ENCODE peak calls at places on chromosomes 16 and 17, in nine cellular contexts. J, H, K, N, T, F, U, I and V are unnamed samples. For H3K9me3, the result is how much of the 10 kb centered on the place peaks cover.

GRCh38 chr16:67943619-67944503 is at the start of gene LCAT:
- DNase-seq in U (no peak), I (no peak), J (no peak), F (no peak), H (peak), K (peak), T (no peak), N (peak), V (peak)

GRCh38 chr16:64089697-64090096 is 1032.2 kb downstream of the CDH11 start:
- DNase-seq in U (no peak), N (no peak), T (peak), K (no peak), H (peak), I (no peak), F (no peak), J (peak), V (no peak)

GRCh38 chr16:85762970-85763369 is 12.1 kb upstream of the C16orf74 start:
- DNase-seq in H (no peak), I (no peak), U (no peak), F (no peak), T (no peak), N (no peak), J (no peak), K (no peak), V (no peak)

GRCh38 chr17:81991684-81992513 is 14.5 kb downstream of the ASPSCR1 start:
- DNase-seq in K (no peak), U (no peak), N (peak), I (peak), F (peak), J (peak), H (peak), T (peak), V (peak)

GRCh38 chr17:82745524-82745923 is 6.3 kb upstream of the TBCD start:
- DNase-seq in F (no peak), T (no peak), K (no peak), U (no peak), N (no peak), J (no peak), I (no peak), H (no peak), V (no peak)

GRCh38 chr17:79000396-79001189 is 9.0 kb downstream of the CANT1 start:
- DNase-seq in H (no peak), K (peak), U (no peak), J (no peak), F (no peak), I (no peak), N (no peak), T (no peak), V (no peak)

GRCh38 chr16:28616636-28617035 is 6.8 kb upstream of the SULT1A1 start:
- DNase-seq in N (no peak), T (no peak), U (no peak), K (no peak), F (no peak), I (no peak), H (no peak), J (no peak), V (no peak)

GRCh38 chr16:67703626-67704025 is 15.5 kb downstream of the GFOD2 start:
- DNase-seq in U (no peak), J (no peak), K (no peak), H (no peak), N (no peak), T (no peak), F (no peak), I (no peak), V (no peak)

GRCh38 chr16:87047221-87048037 is 269.8 kb downstream of the C16orf95 start:
- DNase-seq in F (no peak), K (no peak), I (no peak), H (peak), J (no peak), N (no peak), T (no peak), U (no peak), V (no peak)

GRCh38 chr17:65538679-65539529 is 22.5 kb downstream of the AXIN2 start:
- DNase-seq in T (no peak), J (no peak), F (no peak), I (no peak), U (no peak), K (no peak), N (no peak), H (no peak), V (no peak)

GRCh38 chr16:72443809-72444208 is 271.9 kb upstream of the PMFBP1 start:
- DNase-seq in K (no peak), H (peak), I (no peak), T (no peak), U (no peak), F (no peak), J (peak), N (no peak), V (no peak)

GRCh38 chr17:31480904-31481782 is 89.7 kb downstream of the RAB11FIP4 start:
- DNase-seq in K (no peak), T (no peak), I (no peak), U (no peak), N (no peak), F (no peak), H (no peak), J (no peak), V (no peak)

GRCh38 chr17:63679214-63679613 is 20.7 kb downstream of the LIMD2 start:
- DNase-seq in K (no peak), I (no peak), J (no peak), N (no peak), U (no peak), H (no peak), F (no peak), T (no peak), V (no peak)

DNA sequence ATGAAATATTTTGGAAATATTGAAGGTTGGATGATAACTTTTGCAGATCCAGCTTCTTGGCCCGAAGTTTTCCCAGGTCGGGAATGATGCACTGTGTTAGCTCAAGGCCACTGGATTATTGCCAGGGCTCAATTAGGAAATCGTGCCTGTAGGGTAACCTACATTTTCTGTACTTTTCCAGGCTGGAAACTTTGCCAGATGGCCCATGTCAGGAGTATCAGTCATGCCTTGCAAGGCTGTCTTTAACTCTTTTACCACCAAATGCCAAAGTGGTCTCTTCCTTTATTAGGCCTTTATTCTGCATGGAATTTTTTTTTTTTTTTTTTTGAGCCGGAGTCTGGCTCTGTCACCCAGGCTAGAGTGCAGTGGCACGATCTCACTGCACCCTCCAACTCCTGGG is 8.8 kb upstream of the SEC14L1 start:
- DNase-seq in T (no peak), F (no peak), K (no peak), J (peak), I (no peak), N (no peak), U (no peak), H (no peak), V (no peak)
- H3K4me3 ChIP-seq in T (no peak), F (no peak), K (no peak), J (no peak), I (no peak), N (no peak), U (no peak), H (no peak), V (peak)

DNA sequence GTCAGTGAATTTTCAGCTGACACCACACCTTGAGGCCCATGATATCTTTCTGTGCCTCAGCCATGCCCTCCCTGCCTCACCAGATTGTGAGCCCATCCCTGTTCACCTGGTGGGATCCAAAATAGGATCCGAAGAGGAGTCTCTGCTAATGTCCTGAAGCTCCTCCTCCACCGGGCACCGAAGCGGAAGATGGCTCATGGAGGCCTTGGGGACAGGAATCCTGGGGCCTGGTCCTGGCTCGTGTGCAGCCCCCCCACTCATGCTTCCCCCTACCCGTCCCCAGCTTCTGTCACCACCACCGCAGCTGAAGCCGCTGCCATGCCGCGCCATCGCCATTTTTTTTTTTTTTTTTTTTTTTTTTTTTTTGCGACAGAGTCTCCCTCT is 1683.4 kb downstream of the TP53TG3F start:
- DNase-seq in F (peak), H (no peak), J (no peak), N (no peak), T (no peak), U (no peak), I (no peak), K (no peak), V (no peak)
- H3K9me3 ChIP-seq in F (under half), H (under half), J (under half), N (under half), T (under half), U (under half), I (under half), K (under half), V (under half)

GRCh38 chr17:9022553-9023388 is 1.5 kb downstream of the NTN1 start:
- DNase-seq in I (no peak), K (peak), H (peak), F (no peak), T (no peak), N (no peak), U (no peak), J (peak), V (peak)
- H3K4me3 ChIP-seq in I (peak), K (peak), H (peak), F (peak), T (peak), N (peak), U (no peak), J (peak), V (peak)

GRCh38 chr16:78789556-78789955 is 690.1 kb downstream of the WWOX start:
- DNase-seq in F (no peak), H (no peak), I (no peak), J (no peak), T (no peak), U (no peak), N (no peak), K (no peak), V (no peak)

GRCh38 chr16:78794581-78795300 is 695.3 kb downstream of the WWOX start:
- DNase-seq in N (no peak), H (no peak), I (no peak), F (no peak), T (no peak), J (no peak), U (no peak), K (no peak), V (no peak)

GRCh38 chr16:78791926-78792325 is 692.5 kb downstream of the WWOX start:
- DNase-seq in T (no peak), N (no peak), J (no peak), I (no peak), K (no peak), H (no peak), U (no peak), F (no peak), V (no peak)

GRCh38 chr16:78791011-78791410 is 691.6 kb downstream of the WWOX start:
- DNase-seq in J (no peak), I (no peak), H (no peak), T (no peak), U (no peak), N (no peak), K (no peak), F (no peak), V (no peak)

DNA sequence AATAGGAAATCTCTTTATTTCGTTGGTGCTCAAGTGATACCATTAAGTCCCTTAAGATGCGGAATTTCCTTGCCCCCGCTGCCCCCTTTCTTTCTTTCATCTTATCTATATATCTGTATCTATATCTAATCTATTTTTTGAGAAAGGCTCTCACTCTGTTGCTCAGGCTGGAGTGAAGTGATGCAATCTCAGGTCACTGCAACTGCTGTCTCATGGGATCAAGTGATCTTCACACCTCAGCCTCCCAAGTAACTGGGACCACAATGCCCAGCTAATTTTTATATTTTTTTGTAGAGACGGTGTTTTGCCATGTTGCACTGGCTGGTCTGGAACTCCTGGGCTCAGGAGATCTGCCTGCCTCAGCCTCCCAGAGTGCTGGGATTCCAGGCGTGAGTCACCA is 693.5 kb downstream of the WWOX start:
- DNase-seq in T (no peak), K (no peak), N (no peak), F (no peak), I (no peak), J (no peak), H (no peak), U (no peak), V (no peak)
- H3K9me3 ChIP-seq in T (under half), K (under half), N (under half), F (under half), I (under half), J (under half), H (under half), U (under half), V (under half)

DNA sequence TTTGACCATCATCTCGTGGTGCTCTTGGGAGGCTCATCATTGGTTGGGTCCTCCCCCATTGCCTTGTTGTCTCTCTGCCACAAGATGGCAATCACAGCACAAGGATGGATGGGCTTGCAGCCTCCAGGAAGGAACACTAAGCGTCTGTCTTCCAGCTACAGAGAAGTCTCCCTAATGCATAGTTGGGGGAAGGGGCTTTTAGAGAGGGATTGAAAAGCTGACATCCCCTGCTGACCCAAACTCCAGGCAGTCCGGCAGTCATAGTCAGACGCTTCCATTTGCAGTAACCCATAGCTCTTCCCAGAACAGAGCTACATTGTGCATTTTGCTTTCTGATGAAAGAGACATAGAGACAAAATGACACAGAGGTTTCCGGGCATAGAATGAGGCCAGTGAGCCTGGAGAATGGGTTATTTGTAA is 111.4 kb downstream of the UTP18 start:
- DNase-seq in N (no peak), U (no peak), F (no peak), J (peak), T (peak), I (peak), H (peak), K (peak), V (peak)
- H3K4me3 ChIP-seq in N (no peak), U (no peak), F (no peak), J (peak), T (no peak), I (no peak), H (no peak), K (no peak), V (no peak)

GRCh38 chr17:45018514-45019176 is 32.8 kb downstream of the DCAKD start:
- DNase-seq in J (peak), H (no peak), T (no peak), F (no peak), I (peak), N (no peak), U (no peak), K (no peak), V (no peak)
- H3K9me3 ChIP-seq in J (under half), H (under half), T (under half), F (under half), I (under half), N (under half), U (under half), K (under half), V (under half)

DNA sequence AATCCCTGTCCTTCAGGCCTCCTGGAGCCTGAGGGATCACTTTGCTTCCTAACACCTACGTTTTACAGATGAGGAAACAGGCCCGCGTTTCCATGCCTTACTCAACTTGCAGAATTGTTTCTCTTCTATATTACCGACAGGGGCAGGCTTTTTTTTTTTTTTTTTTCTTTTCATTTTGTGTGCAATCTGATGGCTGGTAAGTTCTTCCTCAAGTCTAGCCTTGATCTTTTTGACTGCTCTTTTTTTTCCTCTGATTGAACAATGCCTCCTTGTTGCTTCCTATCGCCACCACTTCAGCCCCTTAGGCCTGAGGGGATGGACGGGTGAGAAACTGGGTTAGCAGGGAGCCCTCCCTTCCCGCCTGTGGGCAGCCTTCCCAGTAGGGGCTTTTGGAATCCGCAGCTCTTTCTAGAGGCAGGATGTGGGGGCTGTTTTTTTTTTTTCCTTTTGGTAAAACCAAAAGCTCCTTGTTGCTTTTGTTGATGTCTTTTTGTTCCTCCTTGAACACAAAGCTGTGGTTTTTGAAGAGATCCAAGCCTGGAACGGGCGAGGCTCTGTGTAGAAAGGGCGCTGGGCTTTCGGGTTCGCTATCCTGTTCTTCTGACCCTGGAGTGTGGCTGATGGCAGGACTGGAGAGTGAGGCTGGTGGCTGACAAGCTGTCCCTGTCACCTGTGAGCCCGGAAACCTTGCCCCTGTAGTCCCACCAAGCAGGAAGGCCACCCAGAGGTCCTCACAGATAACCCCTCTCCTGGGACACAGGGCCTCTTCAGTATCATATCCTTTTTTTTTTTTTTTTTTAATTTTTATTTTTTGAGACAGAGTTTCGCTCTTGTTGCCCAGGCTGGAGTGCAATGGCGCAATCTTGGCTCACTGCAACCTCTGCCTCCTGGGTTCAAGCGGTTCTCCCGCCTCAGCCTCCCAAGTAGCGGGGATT is 14.0 kb downstream of the LASP1 start:
- DNase-seq in I (no peak), H (peak), J (peak), F (no peak), K (no peak), N (no peak), U (no peak), T (no peak), V (peak)
- H3K4me3 ChIP-seq in I (no peak), H (no peak), J (no peak), F (no peak), K (no peak), N (no peak), U (peak), T (no peak), V (peak)